ENCODE peak calls at places on chromosomes 13 and 19, in four cellular contexts. M is testis, O is heart left ventricle, Q is IMR-90. S is an unnamed sample.

GRCh38 chr19:48799358-48800300 is 11.2 kb downstream of the BCAT2 start:
- DNase-seq in M (no peak), O (no peak), Q (no peak), S (no peak)

GRCh38 chr19:44809856-44810554 is 1.1 kb downstream of the BCAM start:
- DNase-seq in M (no peak), O (no peak), Q (no peak), S (no peak)

GRCh38 chr19:56139847-56140582 is 1.1 kb upstream of the ZNF444 start:
- DNase-seq in M (no peak), Q (no peak), O (no peak), S (no peak)

GRCh38 chr19:10908380-10908960 is 20.0 kb downstream of the YIPF2 start:
- DNase-seq in M (no peak), O (no peak), Q (no peak), S (no peak)

GRCh38 chr13:75920536-75920935 is 284.4 kb downstream of the LMO7 start:
- DNase-seq in Q (no peak), O (no peak), M (no peak), S (no peak)

GRCh38 chr13:113464476-113464875 is 11.2 kb upstream of the ADPRHL1 start:
- DNase-seq in M (no peak), Q (no peak), O (no peak), S (no peak)

GRCh38 chr19:9622531-9622930 is 1.5 kb upstream of the ZNF561 start:
- DNase-seq in M (no peak), Q (no peak), O (no peak), S (no peak)

GRCh38 chr13:112968910-112969691 is at the start of gene MCF2L:
- DNase-seq in Q (peak), M (peak), O (peak), S (no peak)

GRCh38 chr13:88707652-88708051 is 1036.5 kb downstream of the SLITRK5 start:
- DNase-seq in Q (no peak), O (no peak), M (no peak), S (no peak)

GRCh38 chr19:58098682-58098998 is 609 bp upstream of the ZSCAN18 start:
- DNase-seq in Q (no peak), O (no peak), M (no peak), S (no peak)

GRCh38 chr19:1851581-1852293 is 3.5 kb upstream of the REXO1 start:
- DNase-seq in O (no peak), M (no peak), Q (no peak), S (no peak)

GRCh38 chr13:106159295-106160195 is 375.9 kb downstream of the EFNB2 start:
- DNase-seq in O (no peak), M (peak), Q (no peak), S (no peak)

GRCh38 chr19:57664269-57665127 is 4.2 kb upstream of the ZSCAN4 start:
- DNase-seq in O (peak), M (peak), Q (peak), S (peak)

GRCh38 chr19:28949027-28949426 is 263.9 kb downstream of the UQCRFS1 start:
- DNase-seq in M (no peak), Q (no peak), O (no peak), S (no peak)

GRCh38 chr13:41496420-41497234 is 39.3 kb downstream of the RGCC start:
- DNase-seq in Q (peak), M (no peak), O (no peak), S (no peak)

GRCh38 chr13:20412761-20413355 is 112.8 kb downstream of the CRYL1 start:
- DNase-seq in Q (peak), O (no peak), M (no peak), S (no peak)

GRCh38 chr13:108629353-108629752 is at the start of gene MYO16:
- DNase-seq in M (no peak), O (no peak), Q (no peak), S (no peak)

GRCh38 chr19:5354403-5354802 is 13.8 kb upstream of the PTPRS start:
- DNase-seq in Q (no peak), M (no peak), O (no peak), S (no peak)

GRCh38 chr19:49533551-49534488 is 6.0 kb downstream of the RCN3 start:
- DNase-seq in O (peak), Q (peak), M (peak), S (peak)

GRCh38 chr19:52226652-52227051 is 36.8 kb downstream of the PPP2R1A start:
- DNase-seq in Q (no peak), M (no peak), O (no peak), S (no peak)

GRCh38 chr13:42041684-42042035 is 6.8 kb upstream of the DGKH start:
- DNase-seq in Q (peak), M (peak), O (peak), S (no peak)

GRCh38 chr19:38015216-38015615 is 108.2 kb downstream of the SIPA1L3 start:
- DNase-seq in M (no peak), O (no peak), Q (no peak), S (no peak)

GRCh38 chr19:11142528-11143171 is 12.9 kb downstream of the SPC24 start:
- DNase-seq in O (peak), M (peak), Q (peak), S (peak)

GRCh38 chr19:29675650-29676186 is 10.5 kb downstream of the PLEKHF1 start:
- DNase-seq in M (no peak), O (no peak), Q (no peak), S (no peak)

GRCh38 chr13:85497652-85498051 is 301.6 kb downstream of the SLITRK6 start:
- DNase-seq in O (no peak), Q (peak), M (no peak), S (peak)

GRCh38 chr13:50277127-50277526 is 261.9 kb downstream of the KCNRG start:
- DNase-seq in O (no peak), Q (no peak), M (no peak), S (no peak)

GRCh38 chr19:10271543-10272086 is 695 bp downstream of the ICAM1 start:
- DNase-seq in M (no peak), O (no peak), Q (peak), S (no peak)

GRCh38 chr13:96053003-96053703 is at the start of gene UGGT2:
- DNase-seq in O (peak), M (peak), Q (peak), S (peak)
- TF ChIP-seq POLR2A in O (peak), M (peak), Q (peak), S (peak)

DNA sequence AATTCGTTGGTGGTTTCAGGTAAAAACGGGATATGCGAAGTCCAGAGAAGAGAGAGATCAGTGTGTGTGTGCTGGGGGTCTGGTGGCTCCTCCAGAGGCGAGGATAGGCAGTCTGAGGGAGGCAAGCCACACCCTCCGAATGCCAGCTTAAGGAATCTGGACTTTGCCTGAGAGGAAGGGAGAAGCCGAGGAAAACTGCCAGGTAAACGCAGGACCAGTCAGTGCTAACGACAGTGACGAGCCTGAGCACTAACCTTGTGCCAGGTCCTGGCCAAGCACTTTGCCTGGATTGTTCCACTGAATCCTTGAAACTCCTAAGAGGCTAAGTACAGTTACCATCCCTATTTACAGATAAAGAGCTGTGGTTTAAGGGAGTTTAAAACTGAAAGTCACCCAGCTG is 15.3 kb downstream of the SMG9 start:
- DNase-seq in Q (no peak), O (no peak), M (no peak), S (no peak)
- TF ChIP-seq POLR2A in Q (no peak), O (no peak), M (no peak), S (no peak)

DNA sequence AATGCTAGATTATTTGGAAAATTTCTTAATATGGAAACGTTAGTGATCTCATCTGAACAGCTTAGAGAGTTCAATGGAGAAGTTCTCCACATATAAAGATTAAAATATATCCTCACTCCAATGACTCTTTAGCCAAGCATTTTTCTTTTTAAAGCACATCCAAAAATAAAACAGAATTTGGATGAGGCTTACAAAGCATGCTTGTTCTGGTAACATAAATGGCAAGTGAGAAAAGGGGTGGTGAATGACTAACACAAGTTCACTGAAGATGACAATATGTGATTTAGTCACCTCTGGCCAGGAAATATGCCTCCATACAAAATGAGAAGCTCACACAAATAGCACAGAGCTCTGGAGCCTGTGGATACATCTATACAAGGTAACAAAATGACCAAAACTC is 253.0 kb downstream of the PCDH20 start:
- DNase-seq in O (no peak), M (no peak), Q (no peak), S (no peak)
- TF ChIP-seq POLR2A in O (no peak), M (no peak), Q (no peak), S (no peak)

GRCh38 chr13:21584973-21585592 is 18.9 kb downstream of the MICU2 start:
- DNase-seq in O (no peak), Q (no peak), M (no peak), S (no peak)

GRCh38 chr13:21580736-21581135 is 23.2 kb downstream of the MICU2 start:
- DNase-seq in M (no peak), O (no peak), Q (no peak), S (no peak)

GRCh38 chr13:21579754-21580316 is 24.1 kb downstream of the MICU2 start:
- DNase-seq in Q (no peak), M (no peak), O (no peak), S (no peak)

DNA sequence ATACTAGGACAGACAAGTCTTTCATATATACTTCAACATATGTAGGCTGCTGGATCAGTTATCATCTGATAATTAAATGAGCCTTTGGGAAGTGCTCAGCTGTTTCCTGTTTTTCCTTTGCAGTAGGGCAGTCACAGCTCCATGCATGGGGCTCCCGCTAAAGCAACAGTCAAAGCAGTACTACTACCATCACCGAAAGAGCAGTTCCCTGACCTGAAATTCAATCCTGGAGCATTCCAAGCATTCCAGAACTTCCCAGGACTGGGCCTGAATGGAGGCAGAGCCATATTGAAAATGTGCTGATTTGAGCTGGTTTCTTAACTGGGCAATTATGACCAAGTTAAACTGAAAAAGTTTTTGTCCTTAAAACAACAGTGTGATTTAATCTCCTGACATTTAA is 20.5 kb downstream of the MICU2 start:
- DNase-seq in Q (peak), M (no peak), O (no peak), S (no peak)
- TF ChIP-seq POLR2A in Q (no peak), M (no peak), O (no peak), S (no peak)

GRCh38 chr19:33278023-33278402 is 24.3 kb downstream of the CEBPA start:
- DNase-seq in M (no peak), Q (no peak), O (no peak), S (no peak)

GRCh38 chr19:33280351-33280921 is 21.9 kb downstream of the CEBPA start:
- DNase-seq in M (no peak), Q (no peak), O (no peak), S (no peak)

GRCh38 chr19:33278403-33279269 is 23.7 kb downstream of the CEBPA start:
- DNase-seq in O (no peak), Q (no peak), M (no peak), S (no peak)

GRCh38 chr19:33281296-33281926 is 20.9 kb downstream of the CEBPA start:
- DNase-seq in Q (no peak), M (no peak), O (no peak), S (no peak)

DNA sequence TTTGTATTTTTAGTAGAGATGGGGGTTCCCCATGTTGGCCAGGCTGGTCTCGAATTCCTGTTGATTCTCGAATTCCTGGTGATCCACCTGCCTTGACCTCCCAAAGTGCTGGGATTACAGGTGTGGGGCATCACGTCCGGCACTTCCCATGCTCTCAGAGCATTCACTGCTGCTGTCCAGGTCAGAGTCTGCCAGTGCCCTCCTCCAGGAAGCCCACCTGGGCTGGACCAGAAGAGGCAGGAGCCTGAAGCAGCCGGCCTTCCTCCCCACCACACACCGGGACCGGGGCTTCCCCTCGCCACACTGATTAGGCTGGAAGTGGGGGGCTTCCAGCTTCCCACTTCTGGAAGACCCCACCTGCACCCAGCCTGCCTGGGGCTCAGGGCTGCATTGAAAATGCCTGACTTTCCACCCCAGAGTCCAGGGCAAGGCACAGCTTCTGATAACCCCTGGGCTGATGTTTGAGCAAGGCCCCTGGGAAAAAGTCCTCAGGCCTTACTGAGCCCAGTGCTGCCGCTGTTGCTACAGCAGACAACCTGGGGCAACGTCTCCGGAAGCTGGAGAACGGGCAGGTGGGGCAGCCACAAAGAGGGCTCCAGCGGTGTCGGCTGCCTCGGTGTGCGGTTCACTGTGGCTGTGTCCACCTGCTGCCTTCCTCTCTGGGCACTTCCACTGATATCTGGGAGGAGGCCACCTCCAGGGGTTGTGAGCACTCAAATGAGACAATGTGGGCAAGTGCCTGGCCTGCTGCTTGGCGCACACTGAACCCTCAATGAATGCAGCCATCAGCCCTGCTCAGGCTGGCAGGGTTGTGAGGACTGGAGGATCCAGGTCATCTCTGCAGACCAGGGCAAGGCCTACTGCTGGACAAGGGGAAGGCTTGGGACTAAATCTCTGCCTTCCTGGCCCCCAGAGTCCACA is 22.6 kb downstream of the CEBPA start:
- DNase-seq in O (no peak), M (no peak), Q (no peak), S (no peak)
- TF ChIP-seq POLR2A in O (no peak), M (no peak), Q (no peak), S (no peak)

S was measured in H54.